ENCODE peak calls at places on chromosomes 1 and 21, in six cellular contexts. C is tibial nerve, S is IMR-90, M is A673, X is heart left ventricle, V is breast epithelium. A is an unnamed sample. For H3K27me3, the result is how much of the 10 kb centered on the place peaks cover.

GRCh38 chr1:119715542-119715941 is 3.8 kb downstream of the PHGDH start:
- DNase-seq in X (no peak), C (no peak), S (peak), M (peak), V (no peak), A (no peak)

GRCh38 chr1:111598534-111598933 is 21.1 kb upstream of the RAP1A start:
- DNase-seq in S (no peak), M (no peak), X (no peak), V (no peak), C (no peak), A (no peak)

GRCh38 chr1:185426761-185427698 is 110.0 kb upstream of the IVNS1ABP start:
- DNase-seq in V (no peak), X (peak), C (no peak), S (no peak), M (no peak), A (no peak)

GRCh38 chr1:210457566-210457965 is 128.9 kb downstream of the HHAT start:
- DNase-seq in S (no peak), M (no peak), V (no peak), C (no peak), X (no peak), A (no peak)

GRCh38 chr1:180948357-180948756 is 35.7 kb downstream of the KIAA1614 start:
- DNase-seq in C (no peak), S (peak), V (peak), M (no peak), X (no peak), A (no peak)

GRCh38 chr21:17461582-17461981 is 51.3 kb upstream of the CXADR start:
- DNase-seq in M (no peak), V (no peak), C (no peak), S (peak), X (no peak), A (no peak)

GRCh38 chr1:245880754-245881403 is 626.2 kb downstream of the SMYD3 start:
- DNase-seq in M (no peak), S (peak), C (no peak), V (no peak), X (no peak), A (no peak)

GRCh38 chr1:229199892-229200291 is 71.0 kb upstream of the RAB4A start:
- DNase-seq in S (no peak), C (no peak), V (no peak), X (no peak), M (no peak), A (no peak)

GRCh38 chr1:33346921-33347649 is 26.2 kb upstream of the A3GALT2 start:
- DNase-seq in X (peak), C (no peak), V (no peak), M (peak), S (peak), A (peak)

GRCh38 chr1:2019162-2019542 is at the start of gene GABRD:
- DNase-seq in C (no peak), S (no peak), X (no peak), M (peak), V (no peak), A (no peak)
- H3K27me3 ChIP-seq in C (half or more), S (half or more), X (under half), M (half or more), V (half or more), A (half or more)

DNA sequence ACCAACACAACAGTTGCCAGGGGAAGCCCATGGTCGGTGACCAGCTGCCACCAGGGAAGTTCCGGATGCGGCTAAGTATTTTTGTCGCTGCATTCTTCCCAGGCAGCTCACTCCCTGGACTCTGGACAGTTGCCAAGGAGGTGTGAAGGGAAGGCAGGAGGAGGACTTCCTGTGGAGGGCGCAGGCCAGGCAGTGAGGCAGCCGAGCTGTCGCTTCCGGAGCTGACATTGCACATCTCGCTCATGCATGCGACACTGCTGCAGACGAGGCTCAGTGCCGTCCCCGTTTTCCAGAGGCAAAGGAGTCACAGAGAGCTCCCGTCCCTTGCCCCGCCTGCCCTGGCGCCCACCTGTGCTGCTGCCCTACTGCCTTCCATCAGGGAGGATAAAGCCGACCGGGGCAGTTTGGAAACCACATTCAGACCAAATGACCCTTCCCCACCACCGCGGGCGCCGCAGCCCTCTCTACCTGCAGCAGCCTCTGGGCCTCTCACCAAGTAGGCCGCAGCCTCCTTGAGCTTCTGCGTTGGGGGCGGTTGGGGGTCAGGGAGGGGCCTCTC is 81.4 kb downstream of the NENF start:
- DNase-seq in S (peak), V (no peak), C (no peak), M (peak), X (peak), A (no peak)
- H3K27me3 ChIP-seq in S (under half), V (under half), C (under half), M (under half), X (under half), A (under half)

GRCh38 chr1:165403835-165404482 is 41.0 kb downstream of the RXRG start:
- DNase-seq in X (no peak), V (no peak), M (no peak), S (no peak), C (no peak), A (no peak)

GRCh38 chr1:165411396-165411795 is 33.5 kb downstream of the RXRG start:
- DNase-seq in V (no peak), S (no peak), M (no peak), C (no peak), X (no peak), A (no peak)

GRCh38 chr1:165407398-165407797 is 37.5 kb downstream of the RXRG start:
- DNase-seq in M (no peak), C (no peak), S (no peak), X (no peak), V (no peak), A (no peak)

GRCh38 chr1:165409957-165410356 is 35.0 kb downstream of the RXRG start:
- DNase-seq in C (no peak), S (no peak), X (peak), V (no peak), M (no peak), A (no peak)

GRCh38 chr1:165408518-165408917 is 36.4 kb downstream of the RXRG start:
- DNase-seq in M (peak), V (no peak), X (peak), C (no peak), S (peak), A (peak)
- H3K27me3 ChIP-seq in M (under half), V (under half), X (under half), C (under half), S (under half), A (under half)

DNA sequence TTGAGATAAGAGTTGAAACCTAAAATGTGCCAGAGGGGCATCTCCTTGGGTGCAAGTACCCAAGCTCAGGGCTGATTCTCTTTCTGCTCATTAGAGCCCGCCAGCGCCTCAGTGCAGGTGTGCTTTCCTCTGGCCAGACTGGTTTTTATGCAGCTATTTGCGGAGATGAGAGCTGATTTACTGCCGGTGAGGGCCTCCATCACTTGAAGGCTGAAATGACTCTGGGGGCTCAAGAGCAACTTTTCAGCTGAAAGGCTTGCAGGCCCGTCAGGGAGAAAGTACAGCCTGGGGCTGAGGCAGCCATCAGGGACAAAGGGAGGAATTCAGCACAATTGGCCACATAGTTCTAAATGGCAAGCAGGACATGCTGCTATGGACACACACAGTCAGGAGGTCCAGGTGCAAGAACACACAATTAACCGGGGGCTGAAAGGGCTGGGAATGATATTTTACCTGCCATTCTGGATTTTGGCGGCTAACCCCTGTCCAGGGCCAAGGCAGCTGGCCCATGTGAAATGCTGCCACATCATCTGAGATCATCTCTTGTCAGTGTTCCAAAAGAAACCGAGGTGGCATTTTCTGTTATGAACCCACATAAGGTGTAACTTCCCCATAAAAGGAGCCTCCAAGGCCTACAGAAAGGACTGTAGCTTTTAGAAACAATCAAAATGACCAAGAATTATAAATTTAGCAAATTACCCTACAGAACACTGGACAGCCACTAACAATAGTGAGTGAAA is 58.3 kb downstream of the LMX1A start:
- DNase-seq in M (no peak), V (no peak), X (no peak), C (no peak), S (no peak), A (no peak)
- H3K27me3 ChIP-seq in M (under half), V (under half), X (under half), C (under half), S (under half), A (under half)

GRCh38 chr1:29238601-29238964 is 2.3 kb downstream of the PTPRU start:
- DNase-seq in M (no peak), C (no peak), X (no peak), V (no peak), S (no peak), A (no peak)
- H3K27me3 ChIP-seq in M (under half), C (under half), X (under half), V (under half), S (under half), A (under half)

GRCh38 chr1:31751822-31752241 is 12.3 kb downstream of the ADGRB2 start:
- DNase-seq in C (no peak), S (no peak), V (no peak), M (no peak), X (peak), A (no peak)

GRCh38 chr1:31749785-31750345 is 14.3 kb downstream of the ADGRB2 start:
- DNase-seq in V (no peak), M (no peak), C (no peak), X (no peak), S (no peak), A (no peak)

GRCh38 chr1:31752952-31753351 is 11.2 kb downstream of the ADGRB2 start:
- DNase-seq in C (no peak), M (no peak), S (no peak), V (no peak), X (no peak), A (no peak)

GRCh38 chr1:31752258-31752657 is 11.9 kb downstream of the ADGRB2 start:
- DNase-seq in S (no peak), C (no peak), X (no peak), M (no peak), V (no peak), A (no peak)

DNA sequence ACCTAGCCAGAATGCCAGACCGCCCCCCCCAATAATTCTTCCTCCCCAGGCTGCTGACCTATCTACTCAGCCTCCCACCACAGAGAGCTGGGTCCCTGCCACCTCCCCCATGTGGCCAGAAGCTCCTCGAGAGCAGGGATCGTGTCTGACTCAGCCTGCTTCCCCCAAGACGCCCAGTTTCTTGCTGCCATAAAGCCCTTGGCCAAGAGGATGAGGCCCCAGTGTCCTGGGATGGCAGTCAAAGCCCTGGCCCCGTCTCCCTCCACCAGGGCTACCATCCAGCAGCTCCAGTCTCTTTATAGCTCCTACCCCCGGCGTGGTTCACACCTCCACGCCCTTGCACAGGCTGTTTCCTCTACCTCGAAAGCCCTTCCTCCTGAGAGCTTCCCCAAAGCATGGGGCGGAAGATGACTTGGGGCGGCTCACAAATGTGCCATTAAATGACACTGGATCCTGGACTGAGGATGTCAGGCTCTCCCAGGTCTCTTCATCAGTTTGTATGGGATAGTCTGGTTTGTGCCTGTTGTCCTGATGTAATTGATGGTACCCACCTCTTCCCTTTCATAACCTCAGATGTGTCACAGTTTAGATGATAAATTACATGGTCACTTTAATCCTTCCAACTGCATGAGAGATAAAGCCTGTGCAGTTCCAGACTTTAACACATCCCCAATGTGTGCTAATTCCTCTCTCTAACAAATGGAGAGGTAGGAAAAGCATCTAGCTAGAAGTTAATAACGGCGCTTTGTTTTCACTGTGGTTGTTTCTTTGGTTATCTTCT is 13.1 kb downstream of the ADGRB2 start:
- DNase-seq in C (no peak), S (peak), M (no peak), X (no peak), V (no peak), A (no peak)
- H3K27me3 ChIP-seq in C (under half), S (under half), M (under half), X (under half), V (under half), A (under half)

A was measured in gastrocnemius medialis.